ENCODE peak calls at places on chromosomes 4 and X, in four cellular contexts. W, S, T and O are unnamed samples.

GRCh38 chrX:71619193-71619592 is 882 bp upstream of the CXCR3 start:
- DNase-seq in S (no peak), W (no peak), T (no peak), O (no peak)

GRCh38 chr4:136036744-136037143 is 1495.5 kb downstream of the PCDH18 start:
- DNase-seq in W (peak), T (peak), S (no peak), O (no peak)

GRCh38 chr4:336099-336892 is 1.3 kb upstream of the ZNF141 start:
- DNase-seq in W (peak), S (peak), T (no peak), O (peak)

GRCh38 chr4:36420111-36420679 is 138.8 kb downstream of the DTHD1 start:
- DNase-seq in T (no peak), W (no peak), S (no peak), O (peak)

GRCh38 chr4:85939595-85939994 is 420.3 kb downstream of the MAPK10 start:
- DNase-seq in S (no peak), W (no peak), T (no peak), O (no peak)

GRCh38 chrX:38807873-38808272 is 6.6 kb downstream of the MID1IP1 start:
- DNase-seq in T (no peak), W (peak), S (no peak), O (no peak)

GRCh38 chr4:39528056-39528465 is 822 bp upstream of the UGDH start:
- DNase-seq in T (peak), W (peak), S (no peak), O (no peak)

GRCh38 chrX:135086197-135086854 is 34.0 kb downstream of the ETDB start:
- DNase-seq in T (peak), W (peak), S (peak), O (peak)

GRCh38 chrX:54427837-54428424 is 12.3 kb upstream of the TSR2 start:
- DNase-seq in W (no peak), T (no peak), S (no peak), O (no peak)

GRCh38 chr4:94912606-94913005 is 154.9 kb downstream of the BMPR1B start:
- DNase-seq in T (no peak), S (no peak), W (no peak), O (no peak)
- H3K4me3 ChIP-seq in T (no peak), S (no peak), W (no peak), O (no peak)

GRCh38 chrX:88560673-88561330 is 186.2 kb upstream of the CPXCR1 start:
- DNase-seq in T (no peak), S (peak), W (no peak), O (peak)

DNA sequence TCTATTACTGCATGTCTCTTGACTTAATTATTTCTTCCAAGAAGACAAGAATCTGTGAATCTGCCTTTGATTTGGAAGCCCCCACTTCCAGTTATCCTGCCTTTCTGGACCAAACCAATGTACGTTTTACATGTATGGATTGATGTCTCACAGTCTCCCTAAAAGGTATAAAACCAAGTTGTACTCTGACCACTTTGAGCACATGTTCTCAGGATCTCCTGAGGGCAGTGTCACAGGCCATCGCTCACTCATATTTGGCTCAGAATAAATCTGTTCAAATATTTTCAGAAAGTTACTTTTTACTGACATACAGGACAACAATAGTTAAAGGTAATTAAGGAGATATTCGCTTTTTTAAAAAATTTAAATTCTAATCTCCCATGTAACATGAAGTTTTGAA is 188.6 kb upstream of the CPXCR1 start:
- DNase-seq in T (no peak), S (no peak), W (no peak), O (no peak)
- H3K4me3 ChIP-seq in T (no peak), S (no peak), W (no peak), O (no peak)

GRCh38 chr4:188454573-188454972 is 315.3 kb downstream of the TRIML1 start:
- DNase-seq in W (no peak), S (no peak), T (no peak), O (peak)

GRCh38 chr4:188452097-188452496 is 312.9 kb downstream of the TRIML1 start:
- DNase-seq in W (no peak), S (no peak), T (no peak), O (peak)

GRCh38 chr4:188455353-188455752 is 316.1 kb downstream of the TRIML1 start:
- DNase-seq in T (no peak), W (no peak), S (no peak), O (no peak)
- H3K4me3 ChIP-seq in T (no peak), W (no peak), S (no peak), O (no peak)

GRCh38 chr4:25235401-25235800 is 1.6 kb downstream of the PI4K2B start:
- DNase-seq in W (no peak), T (no peak), S (no peak), O (no peak)
- H3K4me3 ChIP-seq in W (no peak), T (peak), S (peak), O (peak)

GRCh38 chr4:2060578-2061207 is 1.6 kb downstream of the NAT8L start:
- DNase-seq in S (no peak), T (no peak), W (no peak), O (peak)
- H3K4me3 ChIP-seq in S (peak), T (no peak), W (no peak), O (peak)

DNA sequence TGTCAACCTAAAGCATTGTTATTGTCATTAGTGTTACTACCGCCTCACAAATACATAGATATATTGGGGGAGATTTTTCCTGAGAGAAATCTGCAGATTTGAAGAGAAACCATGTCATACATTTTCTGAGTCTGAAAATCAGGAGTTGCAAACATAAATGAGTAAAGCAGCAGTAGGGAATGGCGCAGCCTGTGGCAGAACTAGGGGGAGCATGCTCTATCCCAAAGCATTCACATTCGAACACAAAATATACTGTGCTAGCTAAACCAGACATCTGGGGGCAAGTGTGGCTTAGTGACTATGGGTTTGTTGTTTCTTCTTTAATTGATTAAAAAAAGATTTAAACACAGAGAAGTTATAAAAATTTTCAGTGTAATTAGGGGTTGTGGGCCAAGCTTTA is 83.2 kb downstream of the CPE start:
- DNase-seq in T (no peak), S (no peak), W (no peak), O (no peak)
- H3K4me3 ChIP-seq in T (no peak), S (no peak), W (no peak), O (no peak)